ENCODE peak calls at places on chromosomes 5 and 9, in six cellular contexts. One of them, this sample, is unnamed.

GRCh38 chr5:154288145-154288544 is 97.6 kb downstream of the GALNT10 start:
- DNase-seq in K562: no peak
- DNase-seq in GM12878: no peak
- DNase-seq in H1: no peak
- DNase-seq in GM12892: no peak
- DNase-seq in HepG2: peak
- DNase-seq in this sample: no peak

GRCh38 chr5:65535529-65535987 is 27.4 kb downstream of the CENPK start:
- DNase-seq in HepG2: no peak
- DNase-seq in K562: no peak
- DNase-seq in GM12878: no peak
- DNase-seq in GM12892: no peak
- DNase-seq in H1: no peak
- DNase-seq in this sample: no peak

GRCh38 chr5:77015938-77016569 is 14.2 kb upstream of the AGGF1 start:
- DNase-seq in K562: peak
- DNase-seq in GM12878: no peak
- DNase-seq in HepG2: peak
- DNase-seq in GM12892: no peak
- DNase-seq in H1: no peak
- DNase-seq in this sample: no peak

GRCh38 chr9:8514760-8515159 is 715.2 kb upstream of the DMAC1 start:
- DNase-seq in GM12878: no peak
- DNase-seq in H1: no peak
- DNase-seq in HepG2: no peak
- DNase-seq in K562: no peak
- DNase-seq in GM12892: no peak
- DNase-seq in this sample: no peak

GRCh38 chr5:1161108-1161831 is 40.1 kb upstream of the SLC6A19 start:
- DNase-seq in GM12878: no peak
- DNase-seq in H1: no peak
- DNase-seq in K562: no peak
- DNase-seq in GM12892: no peak
- DNase-seq in HepG2: peak
- DNase-seq in this sample: no peak

GRCh38 chr5:108046955-108047670 is 334.8 kb downstream of the FBXL17 start:
- DNase-seq in H1: no peak
- DNase-seq in GM12878: no peak
- DNase-seq in HepG2: no peak
- DNase-seq in GM12892: no peak
- DNase-seq in K562: no peak
- DNase-seq in this sample: no peak

GRCh38 chr5:1017056-1017455 is 8.5 kb downstream of the NKD2 start:
- DNase-seq in HepG2: no peak
- DNase-seq in GM12892: no peak
- DNase-seq in GM12878: no peak
- DNase-seq in K562: no peak
- DNase-seq in H1: no peak
- DNase-seq in this sample: no peak

GRCh38 chr5:17212210-17212609 is 5.2 kb upstream of the BASP1 start:
- DNase-seq in H1: no peak
- DNase-seq in HepG2: no peak
- DNase-seq in GM12878: no peak
- DNase-seq in GM12892: no peak
- DNase-seq in K562: no peak
- DNase-seq in this sample: no peak

GRCh38 chr9:128555180-128555721 is 2.9 kb downstream of the SPTAN1 start:
- DNase-seq in GM12878: no peak
- DNase-seq in GM12892: no peak
- DNase-seq in H1: no peak
- DNase-seq in HepG2: peak
- DNase-seq in K562: peak
- DNase-seq in this sample: no peak

GRCh38 chr9:121634800-121635261 is 16.6 kb upstream of the DAB2IP start:
- DNase-seq in K562: peak
- DNase-seq in HepG2: peak
- DNase-seq in GM12878: no peak
- DNase-seq in H1: no peak
- DNase-seq in GM12892: no peak
- DNase-seq in this sample: no peak

GRCh38 chr5:8864053-8864452 is 681.8 kb downstream of the SEMA5A start:
- DNase-seq in H1: peak
- DNase-seq in K562: peak
- DNase-seq in HepG2: no peak
- DNase-seq in GM12892: no peak
- DNase-seq in GM12878: no peak
- DNase-seq in this sample: no peak

GRCh38 chr5:57267796-57268195 is 93.9 kb downstream of the GPBP1 start:
- DNase-seq in GM12878: no peak
- DNase-seq in H1: no peak
- DNase-seq in HepG2: no peak
- DNase-seq in GM12892: no peak
- DNase-seq in K562: no peak
- DNase-seq in this sample: no peak
- TF ChIP-seq POLR2A in GM12878: no peak
- TF ChIP-seq POLR2A in H1: no peak
- TF ChIP-seq POLR2A in HepG2: no peak
- TF ChIP-seq POLR2A in GM12892: no peak
- TF ChIP-seq POLR2A in K562: no peak
- TF ChIP-seq POLR2A in this sample: no peak

DNA sequence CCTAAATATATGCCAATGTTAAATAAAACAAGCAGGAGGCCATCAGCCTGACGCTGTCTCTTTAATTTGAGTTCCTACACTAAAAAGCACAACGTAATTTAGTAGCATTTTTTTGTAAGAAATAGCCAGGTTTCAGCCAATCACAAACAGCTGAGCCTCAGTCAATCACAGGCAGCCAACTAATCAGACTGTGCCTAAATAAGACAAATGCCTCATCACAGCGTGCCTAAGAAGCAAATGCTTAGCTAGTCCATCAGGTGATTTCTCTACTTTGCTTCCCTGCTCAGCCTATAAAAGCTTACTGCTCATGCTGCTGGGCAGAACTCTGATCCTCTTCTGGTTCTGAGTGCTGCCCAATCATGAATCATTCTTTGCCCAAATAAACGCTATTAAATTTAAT is 38.3 kb upstream of the RORB start:
- DNase-seq in GM12878: no peak
- DNase-seq in H1: no peak
- DNase-seq in GM12892: no peak
- DNase-seq in K562: no peak
- DNase-seq in HepG2: no peak
- DNase-seq in this sample: no peak
- TF ChIP-seq TAF1 in GM12878: no peak
- TF ChIP-seq TAF1 in H1: no peak
- TF ChIP-seq TAF1 in GM12892: no peak
- TF ChIP-seq TAF1 in K562: no peak
- TF ChIP-seq TAF1 in HepG2: no peak
- TF ChIP-seq TAF1 in this sample: no peak

GRCh38 chr5:14439087-14439841 is 142.3 kb upstream of the OTULINL start:
- DNase-seq in K562: no peak
- DNase-seq in GM12878: no peak
- DNase-seq in H1: no peak
- DNase-seq in GM12892: no peak
- DNase-seq in HepG2: no peak
- DNase-seq in this sample: no peak

GRCh38 chr5:14438195-14438606 is 143.4 kb upstream of the OTULINL start:
- DNase-seq in H1: no peak
- DNase-seq in GM12892: no peak
- DNase-seq in K562: no peak
- DNase-seq in GM12878: no peak
- DNase-seq in HepG2: no peak
- DNase-seq in this sample: no peak

GRCh38 chr5:14440223-14440597 is 141.4 kb upstream of the OTULINL start:
- DNase-seq in H1: no peak
- DNase-seq in HepG2: no peak
- DNase-seq in GM12892: no peak
- DNase-seq in K562: no peak
- DNase-seq in GM12878: no peak
- DNase-seq in this sample: no peak

GRCh38 chr5:14443665-14444064 is 137.9 kb upstream of the OTULINL start:
- DNase-seq in H1: no peak
- DNase-seq in GM12892: no peak
- DNase-seq in K562: no peak
- DNase-seq in GM12878: no peak
- DNase-seq in HepG2: no peak
- DNase-seq in this sample: no peak

GRCh38 chr5:14440598-14441401 is 140.8 kb upstream of the OTULINL start:
- DNase-seq in H1: no peak
- DNase-seq in GM12878: no peak
- DNase-seq in K562: no peak
- DNase-seq in GM12892: no peak
- DNase-seq in HepG2: no peak
- DNase-seq in this sample: no peak
- TF ChIP-seq POLR2A in H1: no peak
- TF ChIP-seq POLR2A in GM12878: no peak
- TF ChIP-seq POLR2A in K562: no peak
- TF ChIP-seq POLR2A in GM12892: no peak
- TF ChIP-seq POLR2A in HepG2: no peak
- TF ChIP-seq POLR2A in this sample: no peak

GRCh38 chr9:37283730-37284235 is 138.7 kb upstream of the GRHPR start:
- DNase-seq in GM12878: peak
- DNase-seq in GM12892: no peak
- DNase-seq in H1: no peak
- DNase-seq in HepG2: peak
- DNase-seq in K562: no peak
- DNase-seq in this sample: no peak
- TF ChIP-seq TAF1 in GM12878: no peak
- TF ChIP-seq TAF1 in GM12892: no peak
- TF ChIP-seq TAF1 in H1: no peak
- TF ChIP-seq TAF1 in HepG2: no peak
- TF ChIP-seq TAF1 in K562: no peak
- TF ChIP-seq TAF1 in this sample: no peak

DNA sequence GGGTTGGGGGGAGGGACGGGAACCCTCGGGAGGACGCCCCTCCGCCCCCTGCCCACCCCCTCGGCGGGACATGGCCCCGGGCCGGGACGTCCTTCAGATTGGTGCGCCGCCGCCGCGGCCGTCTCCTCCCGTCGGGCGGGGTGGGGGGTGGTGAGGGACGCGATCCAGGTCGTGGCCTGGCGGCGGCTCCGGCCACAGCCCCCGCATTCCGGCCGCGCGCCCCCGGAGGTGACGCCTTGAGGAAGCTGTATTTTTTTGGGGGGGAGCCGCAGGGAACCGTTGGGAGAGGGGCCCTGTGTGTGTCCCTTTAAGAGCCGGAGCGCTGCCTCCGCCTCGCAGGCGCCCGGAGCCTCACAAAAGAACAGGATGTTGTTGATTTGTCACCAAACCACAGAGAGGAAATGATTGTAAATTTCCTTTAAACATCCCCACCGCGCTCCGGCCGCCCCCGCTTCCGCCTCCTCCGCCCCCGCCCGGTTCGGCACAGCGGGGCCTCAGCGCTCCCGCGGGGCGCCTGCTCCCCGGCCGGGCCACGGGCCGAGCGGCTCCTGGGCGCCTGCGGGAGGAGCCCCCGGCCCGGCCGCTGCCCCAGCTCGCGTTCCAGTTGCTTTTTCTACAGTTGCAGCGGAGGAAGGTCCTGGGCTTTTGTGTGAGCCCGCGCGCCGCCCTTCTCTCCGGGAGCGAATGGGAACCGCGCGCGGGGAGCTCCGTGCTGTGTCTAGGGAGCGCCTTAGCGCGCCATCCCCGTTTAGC is 32.1 kb upstream of the SPRY4 start:
- DNase-seq in GM12892: peak
- DNase-seq in HepG2: peak
- DNase-seq in GM12878: peak
- DNase-seq in H1: peak
- DNase-seq in K562: peak
- DNase-seq in this sample: peak
- TF ChIP-seq POLR2A in GM12892: peak
- TF ChIP-seq POLR2A in HepG2: peak
- TF ChIP-seq POLR2A in GM12878: peak
- TF ChIP-seq POLR2A in H1: no peak
- TF ChIP-seq POLR2A in K562: peak
- TF ChIP-seq POLR2A in this sample: no peak

GRCh38 chr9:21624675-21625477 is 142.8 kb upstream of the IFNE start:
- DNase-seq in HepG2: no peak
- DNase-seq in H1: no peak
- DNase-seq in GM12878: no peak
- DNase-seq in GM12892: no peak
- DNase-seq in K562: no peak
- DNase-seq in this sample: no peak

GRCh38 chr9:21626493-21626892 is 144.4 kb upstream of the IFNE start:
- DNase-seq in K562: no peak
- DNase-seq in GM12878: no peak
- DNase-seq in H1: no peak
- DNase-seq in HepG2: no peak
- DNase-seq in GM12892: no peak
- DNase-seq in this sample: no peak
- TF ChIP-seq TAF1 in K562: no peak
- TF ChIP-seq TAF1 in GM12878: no peak
- TF ChIP-seq TAF1 in H1: no peak
- TF ChIP-seq TAF1 in HepG2: no peak
- TF ChIP-seq TAF1 in GM12892: no peak
- TF ChIP-seq TAF1 in this sample: no peak